ENCODE peak calls at places on chromosome 2, in five cellular contexts. Q is kidney, P is fibroblast of pulmonary artery, B is colonic mucosa, E is fibroblast of mammary gland. Y is an unnamed sample.

GRCh38 chr2:198376677-198377076 is 572.3 kb downstream of the PLCL1 start:
- DNase-seq in P (peak; percentile 3), Q (no peak), E (peak; percentile 28), B (no peak), Y (no peak)

GRCh38 chr2:30763151-30763660 is 44.0 kb downstream of the CAPN13 start:
- DNase-seq in Q (no peak), B (no peak), E (peak; percentile 37), P (no peak), Y (no peak)

GRCh38 chr2:85792783-85793441 is 39.1 kb downstream of the ATOH8 start:
- DNase-seq in E (peak; percentile 80), P (peak; percentile 91), Q (peak; percentile 72), B (no peak), Y (no peak)

GRCh38 chr2:240207661-240208060 is 67.2 kb upstream of the OTOS start:
- DNase-seq in B (no peak), P (no peak), E (no peak), Q (no peak), Y (no peak)

GRCh38 chr2:156466739-156467405 is 30.7 kb downstream of the GPD2 start:
- DNase-seq in Q (no peak), E (peak; percentile 71), P (peak; percentile 65), B (peak; percentile 75), Y (no peak)

GRCh38 chr2:223026357-223027110 is 25.5 kb upstream of the KCNE4 start:
- DNase-seq in Q (no peak), B (no peak), E (peak; percentile 34), P (peak; percentile 35), Y (no peak)

GRCh38 chr2:190596998-190597397 is 51.9 kb upstream of the NAB1 start:
- DNase-seq in E (peak; percentile 16), P (no peak), B (no peak), Q (no peak), Y (no peak)

GRCh38 chr2:20091305-20091991 is 40.0 kb upstream of the LAPTM4A start:
- DNase-seq in E (peak; percentile 97), P (peak; percentile 92), Q (peak; percentile 88), B (no peak), Y (peak; percentile 85)

GRCh38 chr2:207133493-207133861 is 32.3 kb downstream of the KLF7 start:
- DNase-seq in E (no peak), Q (peak; percentile 62), B (no peak), P (no peak), Y (no peak)

GRCh38 chr2:219161097-219161496 is 482 bp upstream of the NHEJ1 start:
- DNase-seq in B (no peak), Q (no peak), P (no peak), E (no peak), Y (no peak)

GRCh38 chr2:235098273-235098672 is 146.5 kb downstream of the SH3BP4 start:
- DNase-seq in E (no peak), Q (no peak), B (no peak), P (no peak), Y (no peak)

GRCh38 chr2:42904576-42904876 is 112.1 kb upstream of the HAAO start:
- DNase-seq in E (no peak), P (no peak), B (no peak), Q (no peak), Y (no peak)

GRCh38 chr2:231677632-231678104 is 30.7 kb upstream of the PTMA start:
- DNase-seq in Q (no peak), E (peak; percentile 83), P (peak; percentile 87), B (peak; percentile 94), Y (no peak)

GRCh38 chr2:1503471-1504310 is 90.4 kb downstream of the TPO start:
- DNase-seq in B (no peak), P (no peak), Q (peak; percentile 53), E (no peak), Y (no peak)

GRCh38 chr2:236872971-236873370 is 212.7 kb upstream of the COPS8 start:
- DNase-seq in E (no peak), P (no peak), Q (no peak), B (peak; percentile 10), Y (no peak)

GRCh38 chr2:216516730-216517350 is 18.2 kb downstream of the RPL37A start:
- DNase-seq in P (peak; percentile 74), B (no peak), E (peak; percentile 58), Q (no peak), Y (no peak)

GRCh38 chr2:203799905-203800304 is 67.7 kb upstream of the CTLA4 start:
- DNase-seq in B (no peak), P (no peak), Q (no peak), E (no peak), Y (no peak)
- H3K4me3 ChIP-seq in B (no peak overlapping the region), P (no peak overlapping the region), Q (no peak overlapping the region), E (no peak overlapping the region), Y (no peak overlapping the region)

GRCh38 chr2:159807183-159808037 is 9.4 kb upstream of the CD302 start:
- DNase-seq in P (peak; percentile 76), B (peak; percentile 44), Q (no peak), E (peak; percentile 68), Y (no peak)
- TF ChIP-seq CTCF in P (peak; percentile 85), B (peak; percentile 53), Q (peak; percentile 64), E (peak; percentile 87), Y (peak; percentile 69)

DNA sequence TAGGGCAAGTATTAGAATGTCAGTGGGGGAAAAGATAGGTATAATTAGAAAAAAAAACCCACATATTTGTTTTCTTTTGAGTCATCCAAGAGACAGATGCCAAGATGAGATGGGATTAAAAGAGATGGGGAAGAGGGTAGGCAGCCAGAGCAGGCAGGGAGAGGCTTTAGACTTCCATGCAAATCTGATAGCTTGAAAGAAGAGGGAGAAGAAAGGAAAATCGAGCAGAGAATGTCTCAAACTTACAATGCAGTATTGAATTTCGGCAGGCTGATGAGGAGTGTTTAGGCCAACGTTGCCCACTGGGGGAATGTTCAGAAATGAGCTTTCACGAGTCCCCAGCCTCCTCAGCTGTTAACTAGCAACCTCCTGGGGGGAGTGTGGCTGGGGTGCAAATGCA is 91.3 kb downstream of the SPATS2L start:
- DNase-seq in B (no peak), E (peak; percentile 62), P (no peak), Q (no peak), Y (no peak)
- H3K4me3 ChIP-seq in B (no peak overlapping the region), E (no peak overlapping the region), P (no peak overlapping the region), Q (no peak overlapping the region), Y (no peak overlapping the region)

DNA sequence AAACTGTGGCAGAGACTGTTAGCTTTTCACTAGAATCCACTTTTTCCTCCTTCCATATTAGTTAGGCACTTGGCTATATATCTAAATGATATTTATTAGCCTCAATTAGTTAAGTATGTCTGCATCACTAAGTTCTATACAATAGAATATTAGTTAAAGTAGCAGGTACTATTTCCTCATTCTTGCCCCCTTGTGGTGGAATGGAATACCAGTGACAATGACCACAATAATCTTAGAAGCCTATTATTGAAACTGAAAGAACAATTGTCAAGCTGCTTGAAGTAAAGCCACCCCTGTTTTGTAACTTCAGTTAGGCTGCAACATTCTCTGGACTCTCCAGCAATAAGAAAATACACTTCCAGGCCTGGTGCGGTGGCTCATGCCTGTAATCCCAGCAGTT is 476.3 kb upstream of the VWC2L start:
- DNase-seq in E (peak; percentile 43), Q (no peak), P (peak; percentile 33), B (peak; percentile 18), Y (no peak)
- TF ChIP-seq CTCF in E (peak; percentile 59), Q (peak; percentile 43), P (peak; percentile 44), B (peak; percentile 19), Y (peak; percentile 4)

GRCh38 chr2:25642298-25642697 is 31.1 kb downstream of the DTNB start:
- DNase-seq in B (no peak), E (no peak), P (no peak), Q (no peak), Y (no peak)
- H3K4me3 ChIP-seq in B (no peak overlapping the region), E (no peak overlapping the region), P (no peak overlapping the region), Q (no peak overlapping the region), Y (no peak overlapping the region)

DNA sequence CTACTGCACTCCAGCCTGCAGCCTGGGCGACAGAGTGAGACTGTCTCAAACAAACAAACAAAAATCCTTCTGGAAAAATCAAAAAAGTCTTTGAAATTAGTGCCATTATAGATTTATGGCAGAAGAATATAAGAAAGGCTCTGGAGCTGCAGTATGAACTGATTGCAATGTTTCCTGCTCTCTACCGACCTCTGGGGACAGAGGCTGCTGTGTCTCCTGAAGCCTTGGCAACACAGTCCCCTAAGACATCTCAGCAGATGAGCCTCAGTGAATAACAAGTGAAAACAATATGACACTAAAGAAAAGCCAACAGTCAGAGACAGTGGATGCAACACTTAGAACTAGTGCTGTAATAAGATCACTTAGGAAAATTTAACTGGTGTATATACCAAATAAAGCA is 494.9 kb upstream of the LRATD1 start:
- DNase-seq in E (no peak), P (no peak), Q (no peak), B (no peak), Y (no peak)
- TF ChIP-seq CTCF in E (no peak), P (no peak), Q (no peak), B (no peak), Y (no peak)